ENCODE peak calls at places on chromosomes 5 and 9, in five cellular contexts. W is B cell, S is mucosa of descending colon, T is hypothalamus, P is GM23338. E is an unnamed sample.

GRCh38 chr5:11182441-11183080 is 421.5 kb upstream of the DAP start:
- DNase-seq in P (peak; percentile 85), W (no peak), T (no peak), S (peak; percentile 32), E (peak; percentile 13)

GRCh38 chr5:83562817-83563557 is 91.4 kb downstream of the VCAN start:
- DNase-seq in W (no peak), P (no peak), T (peak; percentile 12), S (no peak), E (no peak)

GRCh38 chr9:114626415-114627029 is 15.4 kb downstream of the TMEM268 start:
- DNase-seq in W (no peak), S (no peak), T (no peak), P (no peak), E (no peak)

GRCh38 chr5:38796000-38796738 is 49.6 kb upstream of the OSMR start:
- DNase-seq in P (no peak), T (peak; percentile 10), S (no peak), W (no peak), E (peak; percentile 34)

GRCh38 chr9:136644593-136645342 is 17.9 kb upstream of the EGFL7 start:
- DNase-seq in W (peak; percentile 80), S (peak; percentile 46), P (peak; percentile 79), T (peak; percentile 47), E (peak; percentile 41)

GRCh38 chr9:137455361-137455991 is 3.7 kb downstream of the NSMF start:
- DNase-seq in W (no peak), S (peak; percentile 24), T (no peak), P (no peak), E (no peak)

GRCh38 chr5:83654427-83654994 is 66.1 kb downstream of the HAPLN1 start:
- DNase-seq in W (no peak), T (no peak), S (no peak), P (no peak), E (no peak)

GRCh38 chr5:155278524-155278923 is 265.0 kb downstream of the KIF4B start:
- DNase-seq in S (no peak), P (no peak), T (no peak), W (no peak), E (no peak)

GRCh38 chr5:176359658-176360057 is 1.9 kb downstream of the KIAA1191 start:
- DNase-seq in S (no peak), W (no peak), P (no peak), T (no peak), E (no peak)

GRCh38 chr9:71783120-71783523 is 14.8 kb upstream of the CEMIP2 start:
- DNase-seq in T (no peak), W (peak; percentile 82), P (no peak), S (peak; percentile 54), E (no peak)

GRCh38 chr5:61332369-61332745 is 299 bp downstream of the ZSWIM6 start:
- DNase-seq in T (peak; percentile 61), W (peak; percentile 41), P (peak; percentile 53), S (peak; percentile 40), E (peak; percentile 57)

GRCh38 chr9:127723450-127723849 is 7.6 kb downstream of the TTC16 start:
- DNase-seq in W (no peak), P (no peak), T (no peak), S (no peak), E (no peak)

GRCh38 chr9:130933114-130934046 is 5.7 kb downstream of the FIBCD1 start:
- DNase-seq in P (peak; percentile 55), S (no peak), T (no peak), W (no peak), E (no peak)

GRCh38 chr5:65076251-65076869 is 307.6 kb downstream of the CWC27 start:
- DNase-seq in P (peak; percentile 90), T (no peak), W (peak; percentile 60), S (peak; percentile 56), E (peak; percentile 17)

GRCh38 chr9:87336407-87336806 is 161.3 kb upstream of the DAPK1 start:
- DNase-seq in S (no peak), W (no peak), T (no peak), P (peak; percentile 16), E (peak; percentile 28)

GRCh38 chr5:56656816-56657740 is 158.3 kb upstream of the MAP3K1 start:
- DNase-seq in W (no peak), P (no peak), S (no peak), T (no peak), E (no peak)

GRCh38 chr9:130334915-130335314 is 69.4 kb downstream of the HMCN2 start:
- DNase-seq in T (no peak), W (no peak), P (no peak), S (no peak), E (no peak)

GRCh38 chr5:142446960-142447279 is 122.1 kb upstream of the SPRY4 start:
- DNase-seq in P (no peak), W (no peak), S (no peak), T (no peak), E (no peak)

E was measured in body of pancreas.